ENCODE peak calls at places on chromosomes 11 and 22, in four cellular contexts. One of them, this sample, is unnamed.

GRCh38 chr11:122578168-122578825 is 77.2 kb upstream of the UBASH3B start:
- DNase-seq in activated naive CD4-positive, alpha-beta T cell: no peak
- DNase-seq in substantia nigra: no peak
- DNase-seq in stimulated activated CD4-positive, alpha-beta T cell treated with anti-CD3 and anti-CD28 coated beads, Interleukin-1b, Interleukin-23, amount 100 ng/mL, for 4 hours: no peak
- DNase-seq in this sample: no peak

GRCh38 chr22:45904236-45904635 is 72.7 kb downstream of the WNT7B start:
- DNase-seq in activated naive CD4-positive, alpha-beta T cell: no peak
- DNase-seq in stimulated activated CD4-positive, alpha-beta T cell treated with anti-CD3 and anti-CD28 coated beads, Interleukin-1b, Interleukin-23, amount 100 ng/mL, for 4 hours: no peak
- DNase-seq in substantia nigra: no peak
- DNase-seq in this sample: no peak

GRCh38 chr11:19592842-19593241 is 119.8 kb upstream of the NAV2 start:
- DNase-seq in activated naive CD4-positive, alpha-beta T cell: no peak
- DNase-seq in substantia nigra: no peak
- DNase-seq in stimulated activated CD4-positive, alpha-beta T cell treated with anti-CD3 and anti-CD28 coated beads, Interleukin-1b, Interleukin-23, amount 100 ng/mL, for 4 hours: no peak
- DNase-seq in this sample: no peak

GRCh38 chr22:24471570-24471969 is 23.6 kb upstream of the UPB1 start:
- DNase-seq in activated naive CD4-positive, alpha-beta T cell: no peak
- DNase-seq in substantia nigra: no peak
- DNase-seq in stimulated activated CD4-positive, alpha-beta T cell treated with anti-CD3 and anti-CD28 coated beads, Interleukin-1b, Interleukin-23, amount 100 ng/mL, for 4 hours: no peak
- DNase-seq in this sample: no peak

GRCh38 chr22:17638182-17638431 is 450 bp upstream of the BCL2L13 start:
- DNase-seq in activated naive CD4-positive, alpha-beta T cell: no peak
- DNase-seq in substantia nigra: no peak
- DNase-seq in stimulated activated CD4-positive, alpha-beta T cell treated with anti-CD3 and anti-CD28 coated beads, Interleukin-1b, Interleukin-23, amount 100 ng/mL, for 4 hours: no peak
- DNase-seq in this sample: no peak

GRCh38 chr11:22389526-22390282 is 51.5 kb downstream of the SLC17A6 start:
- DNase-seq in activated naive CD4-positive, alpha-beta T cell: no peak
- DNase-seq in stimulated activated CD4-positive, alpha-beta T cell treated with anti-CD3 and anti-CD28 coated beads, Interleukin-1b, Interleukin-23, amount 100 ng/mL, for 4 hours: no peak
- DNase-seq in substantia nigra: no peak
- DNase-seq in this sample: no peak

GRCh38 chr11:779120-779954 is 2.0 kb upstream of the GATD1 start:
- DNase-seq in stimulated activated CD4-positive, alpha-beta T cell treated with anti-CD3 and anti-CD28 coated beads, Interleukin-1b, Interleukin-23, amount 100 ng/mL, for 4 hours: no peak
- DNase-seq in activated naive CD4-positive, alpha-beta T cell: no peak
- DNase-seq in substantia nigra: no peak
- DNase-seq in this sample: no peak

GRCh38 chr11:45500457-45500856 is 165.0 kb downstream of the CHST1 start:
- DNase-seq in stimulated activated CD4-positive, alpha-beta T cell treated with anti-CD3 and anti-CD28 coated beads, Interleukin-1b, Interleukin-23, amount 100 ng/mL, for 4 hours: no peak
- DNase-seq in activated naive CD4-positive, alpha-beta T cell: no peak
- DNase-seq in substantia nigra: no peak
- DNase-seq in this sample: no peak

GRCh38 chr11:118169300-118170140 is 6.9 kb downstream of the SCN2B start:
- DNase-seq in stimulated activated CD4-positive, alpha-beta T cell treated with anti-CD3 and anti-CD28 coated beads, Interleukin-1b, Interleukin-23, amount 100 ng/mL, for 4 hours: no peak
- DNase-seq in substantia nigra: no peak
- DNase-seq in activated naive CD4-positive, alpha-beta T cell: no peak
- DNase-seq in this sample: no peak

GRCh38 chr11:92852946-92853345 is 116.5 kb upstream of the MTNR1B start:
- DNase-seq in stimulated activated CD4-positive, alpha-beta T cell treated with anti-CD3 and anti-CD28 coated beads, Interleukin-1b, Interleukin-23, amount 100 ng/mL, for 4 hours: no peak
- DNase-seq in activated naive CD4-positive, alpha-beta T cell: no peak
- DNase-seq in substantia nigra: no peak
- DNase-seq in this sample: no peak

GRCh38 chr22:37940698-37941376 is 12.6 kb downstream of the C22orf23 start:
- DNase-seq in substantia nigra: no peak
- DNase-seq in stimulated activated CD4-positive, alpha-beta T cell treated with anti-CD3 and anti-CD28 coated beads, Interleukin-1b, Interleukin-23, amount 100 ng/mL, for 4 hours: no peak
- DNase-seq in activated naive CD4-positive, alpha-beta T cell: no peak
- DNase-seq in this sample: no peak

GRCh38 chr11:120241277-120241676 is 1.3 kb downstream of the POU2F3 start:
- DNase-seq in stimulated activated CD4-positive, alpha-beta T cell treated with anti-CD3 and anti-CD28 coated beads, Interleukin-1b, Interleukin-23, amount 100 ng/mL, for 4 hours: no peak
- DNase-seq in substantia nigra: no peak
- DNase-seq in activated naive CD4-positive, alpha-beta T cell: no peak
- DNase-seq in this sample: no peak

GRCh38 chr22:49016909-49017768 is 810.5 kb downstream of the BRD1 start:
- DNase-seq in stimulated activated CD4-positive, alpha-beta T cell treated with anti-CD3 and anti-CD28 coated beads, Interleukin-1b, Interleukin-23, amount 100 ng/mL, for 4 hours: no peak
- DNase-seq in substantia nigra: no peak
- DNase-seq in activated naive CD4-positive, alpha-beta T cell: no peak
- DNase-seq in this sample: no peak

GRCh38 chr11:71223671-71224660 is 28.4 kb downstream of the SHANK2 start:
- DNase-seq in stimulated activated CD4-positive, alpha-beta T cell treated with anti-CD3 and anti-CD28 coated beads, Interleukin-1b, Interleukin-23, amount 100 ng/mL, for 4 hours: no peak
- DNase-seq in activated naive CD4-positive, alpha-beta T cell: no peak
- DNase-seq in substantia nigra: no peak
- DNase-seq in this sample: no peak

GRCh38 chr11:126366064-126366822 is 10.8 kb downstream of the ST3GAL4 start:
- DNase-seq in substantia nigra: no peak
- DNase-seq in stimulated activated CD4-positive, alpha-beta T cell treated with anti-CD3 and anti-CD28 coated beads, Interleukin-1b, Interleukin-23, amount 100 ng/mL, for 4 hours: no peak
- DNase-seq in activated naive CD4-positive, alpha-beta T cell: no peak
- DNase-seq in this sample: no peak